ENCODE peak calls at places on chromosomes 1 and 21, in five cellular contexts. W is activated CD4-positive, alpha-beta T cell treated with anti-CD3 and anti-CD28 coated beads, Interleukin-2, amount 50 U/mL, for 48 hours; J is fibroblast of lung; N is HFFc6; I is RWPE1. D is an unnamed sample.

GRCh38 chr1:182291584-182292192 is 99.9 kb downstream of the GLUL start:
- DNase-seq in W (no peak), J (no peak), N (no peak), I (no peak), D (no peak)

GRCh38 chr1:151494741-151495281 is 16.4 kb upstream of the CGN start:
- DNase-seq in W (no peak), J (peak), N (peak), I (peak), D (no peak)

GRCh38 chr1:234734412-234734835 is 124.4 kb upstream of the IRF2BP2 start:
- DNase-seq in W (no peak), J (no peak), N (no peak), I (no peak), D (no peak)

GRCh38 chr21:21921410-21922232 is 923.4 kb downstream of the NCAM2 start:
- DNase-seq in W (no peak), J (peak), N (no peak), I (peak), D (peak)

GRCh38 chr1:245079021-245079609 is 75.7 kb upstream of the KIF26B start:
- DNase-seq in W (no peak), J (peak), N (peak), I (peak), D (no peak)

GRCh38 chr21:26846036-26846931 is 1.1 kb upstream of the ADAMTS1 start:
- DNase-seq in W (peak), J (peak), N (peak), I (peak), D (no peak)

GRCh38 chr1:204357551-204357950 is 2.2 kb downstream of the PLEKHA6 start:
- DNase-seq in W (no peak), J (no peak), N (no peak), I (no peak), D (peak)

GRCh38 chr1:227886993-227887696 is 60.6 kb downstream of the WNT9A start:
- DNase-seq in W (peak), J (peak), N (no peak), I (no peak), D (no peak)

GRCh38 chr1:44783697-44784093 is 4.3 kb downstream of the BEST4 start:
- DNase-seq in W (no peak), J (no peak), N (no peak), I (no peak), D (no peak)

GRCh38 chr1:53148123-53148522 is 5.7 kb upstream of the SLC1A7 start:
- DNase-seq in W (no peak), J (peak), N (peak), I (no peak), D (no peak)

GRCh38 chr1:83990734-83991133 is 8.2 kb downstream of the TTLL7 start:
- DNase-seq in W (no peak), J (no peak), N (no peak), I (no peak), D (no peak)

GRCh38 chr1:152047954-152048640 is 11.3 kb upstream of the S100A11 start:
- DNase-seq in W (peak), J (peak), N (peak), I (peak), D (peak)

GRCh38 chr21:27507695-27508094 is 540.8 kb upstream of the ADAMTS5 start:
- DNase-seq in W (no peak), J (no peak), N (no peak), I (no peak), D (no peak)

GRCh38 chr21:14762734-14763694 is 216.9 kb upstream of the SAMSN1 start:
- DNase-seq in W (no peak), J (no peak), N (no peak), I (no peak), D (peak)

GRCh38 chr1:12244585-12244984 is 14.8 kb downstream of the VPS13D start:
- DNase-seq in W (no peak), J (no peak), N (no peak), I (no peak), D (no peak)

GRCh38 chr1:243786546-243786945 is 63.5 kb downstream of the AKT3 start:
- DNase-seq in W (no peak), J (no peak), N (no peak), I (no peak), D (no peak)

GRCh38 chr1:47999097-47999496 is 1.9 kb upstream of the TRABD2B start:
- DNase-seq in W (no peak), J (no peak), N (no peak), I (no peak), D (no peak)

GRCh38 chr1:2451744-2452582 is 24.1 kb upstream of the PLCH2 start:
- DNase-seq in W (no peak), J (peak), N (peak), I (peak), D (no peak)

GRCh38 chr1:235776396-235776795 is 90.3 kb downstream of the LYST start:
- DNase-seq in W (no peak), J (no peak), N (peak), I (no peak), D (no peak)

GRCh38 chr1:168159251-168159650 is 19.5 kb upstream of the TIPRL start:
- DNase-seq in W (no peak), J (no peak), N (no peak), I (no peak), D (no peak)

GRCh38 chr1:226990133-226990716 is 50.1 kb downstream of the COQ8A start:
- DNase-seq in W (peak), J (no peak), N (no peak), I (no peak), D (peak)